ENCODE peak calls at places on chromosomes 16 and 17, in six cellular contexts. D, E, B, Y, Z and L are unnamed samples.

GRCh38 chr16:68086336-68086821 is 1.2 kb downstream of the NFATC3 start:
- DNase-seq in D (peak), E (no peak), B (no peak), Y (no peak), Z (no peak), L (no peak)

GRCh38 chr17:17943281-17943984 is 28.8 kb downstream of the TOM1L2 start:
- DNase-seq in D (no peak), E (no peak), B (no peak), Y (no peak), Z (no peak), L (no peak)

GRCh38 chr16:75025766-75026165 is 26.9 kb downstream of the ZNRF1 start:
- DNase-seq in D (no peak), E (no peak), B (no peak), Y (no peak), Z (no peak), L (no peak)

GRCh38 chr17:78358538-78359215 is 1.2 kb downstream of the SOCS3 start:
- DNase-seq in D (peak), E (no peak), B (no peak), Y (no peak), Z (no peak), L (no peak)

GRCh38 chr17:72887917-72888316 is 204.6 kb downstream of the SLC39A11 start:
- DNase-seq in D (peak), E (no peak), B (no peak), Y (no peak), Z (no peak), L (no peak)

GRCh38 chr16:78396673-78397072 is 297.2 kb downstream of the WWOX start:
- DNase-seq in D (no peak), E (no peak), B (no peak), Y (no peak), Z (no peak), L (no peak)

GRCh38 chr16:88430524-88431446 is 22.3 kb upstream of the ZFPM1 start:
- DNase-seq in D (no peak), E (no peak), B (no peak), Y (no peak), Z (no peak), L (no peak)

GRCh38 chr17:42409467-42410351 is 13.3 kb downstream of the CAVIN1 start:
- DNase-seq in D (peak), E (no peak), B (no peak), Y (peak), Z (no peak), L (no peak)

GRCh38 chr17:80805032-80805751 is 186.4 kb upstream of the CHMP6 start:
- DNase-seq in D (peak), E (no peak), B (no peak), Y (no peak), Z (no peak), L (no peak)

GRCh38 chr17:79073016-79073705 is 1.5 kb upstream of the ENGASE start:
- DNase-seq in D (no peak), E (no peak), B (no peak), Y (no peak), Z (no peak), L (peak)

GRCh38 chr17:4944163-4944553 is 4.1 kb downstream of the RNF167 start:
- DNase-seq in D (peak), E (no peak), B (no peak), Y (no peak), Z (no peak), L (peak)